ENCODE peak calls at places on chromosomes 2 and 18, in four cellular contexts. E is K562, K is GM12878, V is HepG2. O is an unnamed sample.

GRCh38 chr2:35298493-35298892 is 1057.1 kb upstream of the CRIM1 start:
- DNase-seq in E (no peak), K (no peak), V (no peak), O (no peak)

GRCh38 chr2:26649322-26649721 is 8.2 kb upstream of the CIB4 start:
- DNase-seq in V (no peak), K (no peak), E (no peak), O (peak; percentile 25)

GRCh38 chr2:152466041-152466440 is 131.1 kb downstream of the FMNL2 start:
- DNase-seq in K (peak; percentile 30), E (peak; percentile 9), V (no peak), O (no peak)

GRCh38 chr2:24521975-24522639 is 31.1 kb downstream of the NCOA1 start:
- DNase-seq in V (no peak), E (no peak), K (no peak), O (no peak)

GRCh38 chr2:127763776-127764175 is 47.2 kb downstream of the WDR33 start:
- DNase-seq in V (peak; percentile 55), K (no peak), E (no peak), O (no peak)

GRCh38 chr2:237165405-237166276 is 80.0 kb downstream of the COPS8 start:
- DNase-seq in E (peak; percentile 12), K (no peak), V (peak; percentile 14), O (peak; percentile 17)

GRCh38 chr18:45102863-45103262 is 422.2 kb downstream of the SETBP1 start:
- DNase-seq in K (no peak), E (no peak), V (no peak), O (no peak)

GRCh38 chr2:176130917-176131616 is 1.6 kb downstream of the HOXD8 start:
- DNase-seq in K (no peak), E (no peak), V (no peak), O (no peak)

GRCh38 chr2:148716378-148716777 is 71.8 kb downstream of the EPC2 start:
- DNase-seq in V (no peak), E (no peak), K (no peak), O (no peak)

GRCh38 chr2:195486520-195486919 is 170.5 kb upstream of the SLC39A10 start:
- DNase-seq in K (no peak), E (no peak), V (no peak), O (no peak)

GRCh38 chr2:22842209-22842608 is 542.8 kb upstream of the KLHL29 start:
- DNase-seq in V (no peak), K (no peak), E (no peak), O (no peak)

GRCh38 chr18:11908182-11909080 is at the start of gene MPPE1:
- DNase-seq in V (peak; percentile 73), E (peak; percentile 93), K (peak; percentile 38), O (peak; percentile 79)

GRCh38 chr18:11906181-11906580 is 1.9 kb downstream of the MPPE1 start:
- DNase-seq in K (no peak), V (no peak), E (no peak), O (no peak)

GRCh38 chr18:11909081-11909410 is 929 bp upstream of the MPPE1 start:
- DNase-seq in E (no peak), V (no peak), K (no peak), O (no peak)

GRCh38 chr18:11906926-11907874 is 917 bp downstream of the MPPE1 start:
- DNase-seq in V (no peak), K (no peak), E (no peak), O (no peak)

GRCh38 chr18:11909597-11910026 is 1.5 kb upstream of the MPPE1 start:
- DNase-seq in K (no peak), E (no peak), V (peak; percentile 26), O (no peak)
- TF ChIP-seq BHLHE40 in K (no peak), E (no peak), V (no peak), O (no peak)

DNA sequence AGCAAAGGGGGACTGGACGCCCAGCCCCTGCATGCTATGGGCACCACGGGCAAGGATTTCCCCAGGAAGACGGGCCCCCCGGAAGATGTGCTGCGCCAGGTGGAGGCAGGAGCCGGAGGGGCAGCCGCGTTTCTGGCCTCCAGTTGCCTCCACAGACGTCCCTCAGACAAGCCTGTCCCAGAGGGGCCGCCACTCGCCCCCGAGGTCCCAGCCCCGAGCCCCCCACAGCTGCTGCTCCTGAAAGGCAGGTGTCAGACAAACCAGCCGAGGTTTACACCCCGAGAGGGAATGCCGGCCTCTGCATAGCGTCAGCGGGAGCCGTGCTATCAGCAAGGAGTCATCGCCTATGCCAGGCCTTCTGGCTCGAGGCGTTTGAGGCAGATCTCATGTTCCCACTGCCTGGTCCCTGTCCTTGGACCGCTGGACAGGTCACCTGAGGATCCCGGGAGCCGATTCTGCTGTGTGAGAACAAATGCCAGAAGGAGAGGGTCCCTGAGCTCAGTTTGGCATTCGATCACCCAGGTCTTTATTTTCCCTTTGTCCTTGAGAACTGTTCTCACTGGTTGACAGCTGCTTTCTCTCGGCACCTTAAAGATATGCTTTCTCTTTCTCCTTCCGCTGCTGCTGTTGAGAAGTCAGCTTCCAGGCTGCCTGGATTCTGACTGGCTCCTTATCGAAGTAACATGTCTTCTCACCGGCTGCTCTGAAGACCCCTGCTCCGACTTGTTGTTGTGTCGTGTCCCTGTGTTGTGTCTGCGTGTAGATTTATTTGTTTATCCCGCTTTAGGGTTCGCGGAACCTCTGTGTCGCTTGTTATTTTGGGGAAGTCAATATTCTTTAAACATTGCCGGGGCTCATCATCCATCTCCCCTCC is 20.6 kb downstream of the CROCC2 start:
- DNase-seq in V (no peak), E (no peak), K (no peak), O (no peak)
- TF ChIP-seq FOXK2 in V (no peak), E (no peak), K (no peak), O (no peak)

GRCh38 chr2:112493048-112493447 is 11.1 kb downstream of the TTL start:
- DNase-seq in K (no peak), V (no peak), E (no peak), O (no peak)

GRCh38 chr2:112491946-112492345 is 10.0 kb downstream of the TTL start:
- DNase-seq in K (no peak), V (no peak), E (no peak), O (no peak)

GRCh38 chr2:112488201-112488600 is 6.2 kb downstream of the TTL start:
- DNase-seq in V (no peak), K (no peak), E (no peak), O (no peak)

GRCh38 chr2:112494839-112495238 is 12.9 kb downstream of the TTL start:
- DNase-seq in E (no peak), K (no peak), V (no peak), O (no peak)

GRCh38 chr2:112493858-112494648 is 12.1 kb downstream of the TTL start:
- DNase-seq in K (no peak), V (peak; percentile 29), E (peak; percentile 62), O (no peak)
- TF ChIP-seq BHLHE40 in K (no peak), V (no peak), E (no peak), O (no peak)

DNA sequence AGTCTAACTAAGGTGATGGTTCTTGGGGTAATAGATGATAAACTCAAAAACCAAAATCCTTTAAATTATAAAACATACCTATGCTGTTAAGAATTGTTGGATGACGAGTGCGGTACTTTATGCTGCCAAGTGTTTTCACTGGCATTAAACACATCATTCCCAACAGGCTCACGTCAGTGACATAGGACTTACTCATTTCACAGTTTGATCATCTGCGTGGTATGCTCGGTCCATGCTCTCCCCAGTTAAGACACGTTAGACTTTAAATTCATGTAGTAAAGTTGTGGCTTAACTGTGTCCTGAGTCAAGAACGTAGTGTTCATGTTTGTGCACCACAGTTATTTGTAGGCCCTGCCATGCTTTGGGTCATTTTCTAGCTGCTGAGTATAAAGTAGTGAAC is 125.6 kb upstream of the MYT1L start:
- DNase-seq in V (no peak), E (no peak), K (no peak), O (no peak)
- TF ChIP-seq FOXK2 in V (no peak), E (no peak), K (no peak), O (no peak)

GRCh38 chr2:84077504-84077903 is 381.6 kb downstream of the SUCLG1 start:
- DNase-seq in K (no peak), E (peak; percentile 53), V (peak; percentile 20), O (peak; percentile 12)
- TF ChIP-seq BHLHE40 in K (no peak), E (no peak), V (no peak), O (no peak)

DNA sequence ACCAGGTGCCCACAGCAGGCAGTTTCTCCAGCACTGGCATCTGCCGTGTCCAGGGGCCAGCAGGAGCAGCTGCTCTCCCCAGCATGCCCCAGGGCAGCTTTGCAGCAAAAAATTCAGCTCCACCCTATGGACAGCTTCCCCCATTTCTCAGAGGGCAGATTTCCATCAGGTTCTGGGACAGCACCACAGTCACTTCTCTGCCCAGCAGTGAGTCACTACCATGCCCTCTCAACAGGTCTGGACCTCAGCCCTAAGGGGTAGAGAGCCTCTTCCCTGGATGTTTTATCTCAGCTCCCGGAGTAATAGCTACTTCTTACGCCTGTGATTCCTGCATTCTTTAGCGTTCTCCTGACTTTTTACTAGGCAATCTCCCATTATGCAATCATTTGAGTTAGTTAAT is 170.1 kb upstream of the RAB12 start:
- DNase-seq in V (no peak), K (no peak), E (no peak), O (no peak)
- TF ChIP-seq FOXK2 in V (no peak), K (no peak), E (no peak), O (no peak)

DNA sequence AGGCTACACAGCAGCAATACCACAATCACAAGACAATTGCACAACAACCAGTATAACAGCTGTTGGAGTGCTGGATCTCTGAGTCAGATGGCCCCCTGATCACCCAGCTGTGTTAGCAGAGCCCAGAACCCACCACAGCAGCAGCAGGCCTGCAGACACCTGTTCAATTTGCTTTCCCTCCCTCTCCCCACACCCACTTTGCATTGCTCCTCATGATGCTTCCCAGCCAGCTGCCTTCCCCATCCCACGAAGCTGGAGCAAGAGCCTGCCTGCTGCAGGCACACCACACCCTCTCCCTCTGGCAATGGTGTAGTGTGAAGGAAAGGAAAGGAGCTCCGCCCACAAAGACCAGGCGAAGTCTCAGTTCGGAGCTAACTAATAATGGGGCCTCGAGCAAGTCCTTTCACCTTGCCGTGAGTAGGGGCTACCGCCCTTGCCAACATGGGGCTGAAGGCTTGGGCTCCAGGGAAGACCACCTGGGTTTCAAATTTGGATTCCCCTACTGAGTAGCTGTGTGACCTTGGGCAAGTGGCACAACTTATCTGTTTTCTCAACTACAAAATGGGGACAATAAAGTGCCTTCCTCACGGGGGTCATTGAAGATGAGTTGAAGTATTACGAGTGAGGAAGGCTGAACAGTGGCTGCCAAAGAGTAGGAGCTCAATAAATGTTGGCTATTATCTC is 19.5 kb upstream of the ZBTB7C start:
- DNase-seq in K (no peak), V (no peak), E (no peak), O (no peak)
- TF ChIP-seq BHLHE40 in K (no peak), V (no peak), E (no peak), O (no peak)

GRCh38 chr18:36265035-36265434 is 32.5 kb upstream of the FHOD3 start:
- DNase-seq in E (peak; percentile 52), K (no peak), V (no peak), O (no peak)
- TF ChIP-seq FOXK2 in E (no peak), K (no peak), V (no peak), O (no peak)

GRCh38 chr2:85111819-85112281 is 21.3 kb upstream of the TCF7L1 start:
- DNase-seq in E (no peak), K (no peak), V (no peak), O (no peak)

GRCh38 chr2:85116207-85116606 is 17.0 kb upstream of the TCF7L1 start:
- DNase-seq in K (no peak), V (no peak), E (no peak), O (no peak)

GRCh38 chr2:85112906-85113625 is 20.1 kb upstream of the TCF7L1 start:
- DNase-seq in K (no peak), E (no peak), V (no peak), O (no peak)

GRCh38 chr2:85110991-85111560 is 22.1 kb upstream of the TCF7L1 start:
- DNase-seq in V (no peak), K (no peak), E (no peak), O (no peak)

GRCh38 chr2:85114586-85115330 is 18.4 kb upstream of the TCF7L1 start:
- DNase-seq in K (no peak), E (no peak), V (no peak), O (no peak)
- TF ChIP-seq BHLHE40 in K (no peak), E (no peak), V (no peak), O (no peak)

O was measured in HEK293T.